ENCODE peak calls at places on chromosomes 11 and 22, in five cellular contexts. H is Caco-2; B is lung; F is CD8-positive, alpha-beta T cell; K is CD4-positive, alpha-beta memory T cell. J is an unnamed sample.

GRCh38 chr11:75615709-75616108 is 53.1 kb downstream of the MAP6 start:
- DNase-seq in H (no peak), B (no peak), F (no peak), K (no peak), J (no peak)

GRCh38 chr22:29156507-29156906 is 49.2 kb upstream of the EMID1 start:
- DNase-seq in H (no peak), B (no peak), F (no peak), K (no peak), J (no peak)

GRCh38 chr11:75850787-75851186 is 35.8 kb downstream of the UVRAG start:
- DNase-seq in H (no peak), B (no peak), F (no peak), K (no peak), J (no peak)

GRCh38 chr11:5043385-5043784 is 2.9 kb upstream of the OR52J3 start:
- DNase-seq in H (no peak), B (no peak), F (no peak), K (no peak), J (no peak)

GRCh38 chr11:35618497-35619029 is 303 bp downstream of the FJX1 start:
- DNase-seq in H (peak; percentile 42), B (peak; percentile 29), F (no peak), K (peak; percentile 9), J (no peak)

GRCh38 chr11:131692151-131692550 is 321.7 kb downstream of the NTM start:
- DNase-seq in H (no peak), B (no peak), F (no peak), K (no peak), J (no peak)

GRCh38 chr11:113386866-113387265 is 713 bp upstream of the ANKK1 start:
- DNase-seq in H (no peak), B (no peak), F (no peak), K (no peak), J (no peak)

GRCh38 chr11:44596541-44597276 is 31.2 kb downstream of the CD82 start:
- DNase-seq in H (no peak), B (no peak), F (peak; percentile 47), K (peak; percentile 87), J (peak; percentile 46)

GRCh38 chr11:12287009-12287373 is 90.4 kb upstream of the PARVA start:
- DNase-seq in H (peak; percentile 50), B (peak; percentile 32), F (no peak), K (no peak), J (no peak)

GRCh38 chr11:130738618-130739017 is 177.7 kb downstream of the SNX19 start:
- DNase-seq in H (no peak), B (no peak), F (no peak), K (no peak), J (no peak)

GRCh38 chr11:63866211-63866610 is 27.3 kb downstream of the MARK2 start:
- DNase-seq in H (no peak), B (peak; percentile 87), F (peak; percentile 64), K (peak; percentile 76), J (peak; percentile 43)

GRCh38 chr11:118148877-118149276 is 3.7 kb downstream of the SCN4B start:
- DNase-seq in H (no peak), B (no peak), F (no peak), K (no peak), J (no peak)

GRCh38 chr11:63572026-63572688 is 9.0 kb upstream of the PLAAT2 start:
- DNase-seq in H (no peak), B (no peak), F (no peak), K (no peak), J (no peak)

GRCh38 chr22:46088541-46089311 is 61.6 kb upstream of the PPARA start:
- DNase-seq in H (peak; percentile 28), B (no peak), F (no peak), K (no peak), J (no peak)

GRCh38 chr11:78039919-78040671 is 17.0 kb upstream of the KCTD14 start:
- DNase-seq in H (no peak), B (peak; percentile 68), F (no peak), K (no peak), J (peak; percentile 31)

GRCh38 chr11:125275905-125276634 is 111.5 kb downstream of the PKNOX2 start:
- DNase-seq in H (no peak), B (no peak), F (no peak), K (no peak), J (no peak)

GRCh38 chr11:87878373-87878779 is 296.9 kb downstream of the RAB38 start:
- DNase-seq in H (peak; percentile 45), B (no peak), F (no peak), K (no peak), J (peak; percentile 19)

GRCh38 chr11:3341298-3341697 is 37.6 kb downstream of the ZNF195 start:
- DNase-seq in H (no peak), B (peak; percentile 50), F (peak; percentile 53), K (peak; percentile 55), J (peak; percentile 56)

GRCh38 chr11:119505861-119506260 is 82.9 kb upstream of the THY1 start:
- DNase-seq in H (no peak), B (no peak), F (no peak), K (no peak), J (no peak)

GRCh38 chr11:87304350-87304749 is 266.6 kb downstream of the TMEM135 start:
- DNase-seq in H (no peak), B (no peak), F (no peak), K (no peak), J (no peak)

GRCh38 chr11:1966531-1966930 is 19.4 kb downstream of the MRPL23 start:
- DNase-seq in H (no peak), B (no peak), F (no peak), K (no peak), J (no peak)

GRCh38 chr11:96188625-96189006 is 154.4 kb downstream of the MAML2 start:
- DNase-seq in H (no peak), B (no peak), F (no peak), K (no peak), J (no peak)

GRCh38 chr11:12380565-12381325 is 3.4 kb downstream of the PARVA start:
- DNase-seq in H (no peak), B (no peak), F (no peak), K (no peak), J (no peak)

GRCh38 chr11:110829873-110830272 is 117.6 kb upstream of the ARHGAP20 start:
- DNase-seq in H (no peak), B (no peak), F (no peak), K (no peak), J (no peak)

GRCh38 chr11:130051077-130051476 is 18.6 kb upstream of the APLP2 start:
- DNase-seq in H (no peak), B (no peak), F (no peak), K (no peak), J (no peak)

GRCh38 chr11:44133335-44133946 is 38.0 kb downstream of the EXT2 start:
- DNase-seq in H (no peak), B (no peak), F (no peak), K (no peak), J (no peak)

GRCh38 chr11:63854696-63855095 is 15.8 kb downstream of the MARK2 start:
- DNase-seq in H (no peak), B (no peak), F (no peak), K (no peak), J (no peak)

GRCh38 chr11:1970956-1971355 is 23.8 kb downstream of the MRPL23 start:
- DNase-seq in H (no peak), B (no peak), F (no peak), K (no peak), J (no peak)

GRCh38 chr11:57566564-57567209 is 785 bp downstream of the UBE2L6 start:
- DNase-seq in H (no peak), B (no peak), F (no peak), K (no peak), J (peak; percentile 43)

GRCh38 chr22:25114369-25115362 is 85.0 kb upstream of the CRYBB3 start:
- DNase-seq in H (no peak), B (no peak), F (no peak), K (no peak), J (no peak)

GRCh38 chr11:75468534-75469340 is 35.7 kb upstream of the KLHL35 start:
- DNase-seq in H (no peak), B (peak; percentile 38), F (no peak), K (no peak), J (no peak)

GRCh38 chr11:7967097-7967496 is 1.9 kb upstream of the NLRP10 start:
- DNase-seq in H (no peak), B (no peak), F (no peak), K (no peak), J (no peak)

GRCh38 chr11:37788141-37788877 is 1190.3 kb upstream of the RAG2 start:
- DNase-seq in H (no peak), B (no peak), F (no peak), K (no peak), J (no peak)

GRCh38 chr11:86873573-86874083 is 73.3 kb downstream of the PRSS23 start:
- DNase-seq in H (no peak), B (no peak), F (no peak), K (no peak), J (no peak)

GRCh38 chr11:18790820-18791174 is 801 bp downstream of the PTPN5 start:
- DNase-seq in H (no peak), B (no peak), F (no peak), K (no peak), J (no peak)
- H3K27me3 ChIP-seq in H (no peaks in the 10 kb centered on the region), B (peaks cover 30% of the 10 kb centered on the region), F (peaks cover 4% of the 10 kb centered on the region), K (peaks cover 19% of the 10 kb centered on the region), J (peaks cover 11% of the 10 kb centered on the region)

GRCh38 chr22:20152464-20152890 is 1.6 kb upstream of the CCDC188 start:
- DNase-seq in H (no peak), B (no peak), F (no peak), K (no peak), J (no peak)
- H3K4me1 ChIP-seq in H (no peaks in the 10 kb centered on the region), B (no peaks in the 10 kb centered on the region), F (no peaks in the 10 kb centered on the region), K (no peaks in the 10 kb centered on the region), J (peaks cover 3% of the 10 kb centered on the region)

GRCh38 chr11:94048310-94048709 is 27.2 kb downstream of the HEPHL1 start:
- DNase-seq in H (no peak), B (no peak), F (no peak), K (no peak), J (no peak)
- H3K27me3 ChIP-seq in H (no peaks in the 10 kb centered on the region), B (no peaks in the 10 kb centered on the region), F (no peaks in the 10 kb centered on the region), K (no peaks in the 10 kb centered on the region), J (no peaks in the 10 kb centered on the region)

DNA sequence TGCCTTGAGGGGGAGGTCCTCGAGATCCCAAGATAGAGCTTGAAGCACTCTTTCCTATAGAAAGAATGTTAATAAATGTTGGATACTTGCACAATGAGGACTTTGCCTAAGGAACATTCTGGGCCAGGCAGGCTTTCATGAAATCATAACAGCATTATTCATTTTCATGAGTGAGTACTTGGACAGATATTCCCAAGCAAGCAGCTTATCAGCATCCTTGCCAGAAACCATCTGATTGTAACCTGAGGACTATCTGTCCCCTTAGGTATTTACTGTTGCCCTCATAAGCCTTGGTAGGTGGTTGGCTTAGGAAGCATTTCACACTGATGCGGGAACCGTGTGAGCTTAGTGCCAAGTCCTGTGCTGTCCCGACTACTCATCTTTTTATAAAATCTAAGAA is 22.7 kb downstream of the PANX1 start:
- DNase-seq in H (no peak), B (no peak), F (no peak), K (no peak), J (no peak)
- H3K4me1 ChIP-seq in H (peaks cover 46% of the 10 kb centered on the region), B (peaks cover 28% of the 10 kb centered on the region), F (peaks cover 17% of the 10 kb centered on the region), K (peaks cover 28% of the 10 kb centered on the region), J (peaks cover 8% of the 10 kb centered on the region)

GRCh38 chr22:30236875-30237274 is 9.7 kb downstream of the LIF start:
- DNase-seq in H (no peak), B (no peak), F (no peak), K (no peak), J (no peak)
- H3K27me3 ChIP-seq in H (no peaks in the 10 kb centered on the region), B (no peaks in the 10 kb centered on the region), F (no peaks in the 10 kb centered on the region), K (no peaks in the 10 kb centered on the region), J (no peaks in the 10 kb centered on the region)

J was measured in CD4-positive, CD25-positive, alpha-beta regulatory T cell.